ENCODE peak calls at places on chromosomes 12 and 14, in seven cellular contexts. H is IMR-90, N is ovary, R is tibial nerve, Z is A549, K is transverse colon, O is stomach. X is an unnamed sample.

GRCh38 chr12:12804432-12804886 is 8.7 kb upstream of the DDX47 start:
- DNase-seq in H (peak), N (no peak), R (no peak), Z (peak), K (no peak), O (no peak), X (no peak)

GRCh38 chr14:24735984-24736630 is 102.1 kb upstream of the GZMB start:
- DNase-seq in H (no peak), N (no peak), R (no peak), Z (no peak), K (no peak), O (no peak), X (no peak)

GRCh38 chr12:119225454-119225853 is 46.7 kb downstream of the HSPB8 start:
- DNase-seq in H (no peak), N (no peak), R (no peak), Z (no peak), K (no peak), O (no peak), X (no peak)

GRCh38 chr12:131353826-131354225 is 357.1 kb upstream of the SFSWAP start:
- DNase-seq in H (no peak), N (no peak), R (no peak), Z (no peak), K (no peak), O (no peak), X (no peak)

GRCh38 chr12:94707892-94708291 is 57.5 kb upstream of the TMCC3 start:
- DNase-seq in H (peak), N (peak), R (peak), Z (no peak), K (peak), O (no peak), X (no peak)

GRCh38 chr12:77494306-77494705 is 336.4 kb upstream of the NAV3 start:
- DNase-seq in H (no peak), N (no peak), R (no peak), Z (no peak), K (no peak), O (no peak), X (no peak)

GRCh38 chr14:53932966-53933365 is 23.7 kb downstream of the BMP4 start:
- DNase-seq in H (no peak), N (no peak), R (no peak), Z (no peak), K (no peak), O (no peak), X (no peak)

GRCh38 chr14:73460691-73461127 is 2.4 kb upstream of the NUMB start:
- DNase-seq in H (peak), N (no peak), R (peak), Z (no peak), K (no peak), O (no peak), X (no peak)

GRCh38 chr12:23771230-23771949 is 178.1 kb downstream of the SOX5 start:
- DNase-seq in H (no peak), N (no peak), R (peak), Z (no peak), K (no peak), O (no peak), X (peak)

GRCh38 chr14:25484194-25484593 is 434.2 kb upstream of the STXBP6 start:
- DNase-seq in H (no peak), N (no peak), R (no peak), Z (no peak), K (no peak), O (no peak), X (no peak)

GRCh38 chr12:50222275-50222783 is 55.2 kb upstream of the CERS5 start:
- DNase-seq in H (peak), N (peak), R (peak), Z (peak), K (peak), O (peak), X (no peak)

GRCh38 chr12:28223853-28224252 is 33.6 kb downstream of the CCDC91 start:
- DNase-seq in H (no peak), N (no peak), R (no peak), Z (no peak), K (no peak), O (no peak), X (no peak)

GRCh38 chr12:8912910-8913309 is 1.4 kb upstream of the PHC1 start:
- DNase-seq in H (no peak), N (no peak), R (no peak), Z (peak), K (no peak), O (peak), X (no peak)

GRCh38 chr12:120439646-120440247 is 1.8 kb downstream of the COX6A1 start:
- DNase-seq in H (peak), N (peak), R (peak), Z (peak), K (peak), O (peak), X (no peak)

GRCh38 chr12:101957251-101957650 is 79.9 kb downstream of the DRAM1 start:
- DNase-seq in H (peak), N (no peak), R (no peak), Z (no peak), K (no peak), O (no peak), X (no peak)

GRCh38 chr12:122081697-122082221 is 3.2 kb downstream of the MLXIP start:
- DNase-seq in H (peak), N (peak), R (peak), Z (no peak), K (peak), O (no peak), X (peak)

GRCh38 chr14:72476657-72477499 is 417.0 kb downstream of the DPF3 start:
- DNase-seq in H (peak), N (no peak), R (no peak), Z (peak), K (peak), O (no peak), X (no peak)

GRCh38 chr14:98189521-98189920 is 1082.5 kb downstream of the BCL11B start:
- DNase-seq in H (no peak), N (no peak), R (no peak), Z (no peak), K (no peak), O (no peak), X (no peak)

GRCh38 chr12:27193854-27194544 is 50.1 kb upstream of the STK38L start:
- DNase-seq in H (peak), N (no peak), R (no peak), Z (peak), K (peak), O (no peak), X (peak)

GRCh38 chr12:1796515-1797010 is 23.8 kb upstream of the LRTM2 start:
- DNase-seq in H (no peak), N (peak), R (no peak), Z (no peak), K (peak), O (peak), X (peak)

GRCh38 chr12:17064834-17065233 is 458.9 kb upstream of the LMO3 start:
- DNase-seq in H (no peak), N (no peak), R (no peak), Z (no peak), K (no peak), O (no peak), X (no peak)

GRCh38 chr14:57526942-57527341 is 33.3 kb upstream of the CCDC198 start:
- DNase-seq in H (no peak), N (no peak), R (no peak), Z (peak), K (no peak), O (no peak), X (no peak)

GRCh38 chr12:2503762-2504161 is 291.0 kb upstream of the FKBP4 start:
- DNase-seq in H (no peak), N (no peak), R (no peak), Z (no peak), K (no peak), O (peak), X (no peak)

GRCh38 chr14:75960219-75960618 is 21.6 kb downstream of the TGFB3 start:
- DNase-seq in H (no peak), N (no peak), R (no peak), Z (no peak), K (no peak), O (no peak), X (no peak)

GRCh38 chr14:83706555-83706954 is 1823.4 kb upstream of the FLRT2 start:
- DNase-seq in H (peak), N (no peak), R (no peak), Z (no peak), K (no peak), O (no peak), X (no peak)

GRCh38 chr12:123962530-123962929 is 10.1 kb downstream of the CCDC92 start:
- DNase-seq in H (no peak), N (no peak), R (no peak), Z (no peak), K (no peak), O (no peak), X (no peak)

GRCh38 chr12:94491489-94491888 is 31.8 kb upstream of the CEP83 start:
- DNase-seq in H (no peak), N (no peak), R (no peak), Z (no peak), K (no peak), O (no peak), X (no peak)

GRCh38 chr14:38208825-38209562 is 1.3 kb downstream of the SSTR1 start:
- DNase-seq in H (peak), N (no peak), R (no peak), Z (no peak), K (peak), O (peak), X (peak)

DNA sequence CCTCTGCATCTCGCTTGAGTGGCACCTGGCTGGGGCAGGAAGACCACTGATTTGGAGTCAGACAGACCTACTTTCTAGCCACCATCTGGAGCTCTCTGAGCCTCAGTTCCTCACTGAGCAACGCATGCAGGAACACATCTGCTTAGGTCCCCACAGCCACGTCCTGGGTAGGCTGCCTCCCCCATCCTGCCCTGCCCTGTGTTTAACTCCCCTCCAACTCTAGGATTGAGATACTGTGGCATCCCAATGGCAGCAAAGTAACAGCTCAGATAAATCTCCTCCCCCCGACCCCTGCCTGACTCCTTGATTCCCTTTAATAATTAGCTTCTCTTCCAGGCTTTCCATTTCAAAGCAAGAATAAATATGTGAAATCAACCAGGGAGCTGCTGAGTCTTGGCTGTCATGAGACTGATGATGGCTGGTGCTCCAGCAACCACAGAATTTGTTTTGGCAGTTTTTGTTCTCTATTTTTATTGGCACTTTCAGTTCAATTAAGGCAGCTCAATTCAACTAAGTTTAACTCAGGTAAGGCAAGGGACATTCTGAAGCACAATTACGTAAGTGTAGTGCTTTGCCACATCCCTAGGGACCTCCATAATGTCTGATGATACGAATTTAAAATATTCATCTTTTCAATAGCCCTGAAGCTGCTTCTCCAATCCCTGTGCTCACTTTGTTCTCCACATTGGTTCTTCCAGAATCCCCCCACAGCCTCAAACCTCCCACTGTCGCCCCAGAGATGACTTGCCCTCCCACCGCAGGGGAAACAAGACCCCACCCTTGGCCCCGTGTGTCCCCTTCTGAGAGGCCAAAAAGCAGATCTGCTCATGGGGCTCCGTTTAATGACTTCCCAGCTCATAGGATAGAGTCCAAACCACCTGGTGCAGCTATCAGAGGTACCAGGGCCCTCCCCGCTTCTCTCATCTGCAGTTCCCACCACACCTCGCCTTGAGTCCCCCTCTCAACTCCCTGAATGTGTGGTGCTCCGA is 58.2 kb downstream of the ESR2 start:
- DNase-seq in H (no peak), N (no peak), R (no peak), Z (no peak), K (peak), O (no peak), X (no peak)
- TF ChIP-seq POLR2A in H (no peak), N (no peak), R (no peak), Z (no peak), K (no peak), O (no peak), X (no peak)

DNA sequence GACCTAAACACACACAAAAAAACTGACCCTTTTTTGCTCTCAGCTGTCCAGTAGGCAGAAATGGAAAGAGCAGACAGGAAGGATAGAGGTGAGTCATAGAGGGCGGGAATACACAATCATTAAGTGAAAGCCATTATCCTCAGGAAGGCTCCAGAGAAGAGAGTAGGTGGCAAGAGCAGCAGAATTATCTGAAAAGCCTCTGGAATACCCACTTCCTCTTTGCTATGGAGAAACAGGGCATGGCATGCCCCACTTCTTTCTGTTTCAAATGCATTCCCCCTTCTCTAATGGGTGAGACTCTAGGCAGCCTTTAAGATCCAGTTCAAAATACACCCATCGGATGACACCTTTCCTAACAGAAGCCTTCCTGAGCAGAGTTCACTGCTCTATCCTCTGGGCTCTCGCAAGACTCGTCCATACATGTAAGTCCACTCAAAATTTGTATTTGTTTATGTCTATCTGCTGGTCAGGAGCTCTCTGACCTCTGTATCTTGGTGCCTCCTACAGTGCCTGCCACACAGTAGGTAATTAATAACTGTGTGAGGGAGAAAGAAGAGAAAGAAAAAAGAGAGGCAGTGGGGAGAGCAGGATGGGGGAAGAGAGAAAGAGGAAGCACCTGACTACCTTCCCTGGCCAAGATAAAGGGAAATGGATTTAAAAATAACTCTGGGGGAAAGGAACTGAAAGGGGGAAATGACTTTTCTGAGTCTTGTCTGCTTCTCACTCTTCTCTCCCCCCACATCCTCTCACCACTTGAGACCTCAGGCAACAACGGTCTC is 8.5 kb downstream of the KLHL33 start:
- DNase-seq in H (peak), N (no peak), R (no peak), Z (peak), K (no peak), O (no peak), X (no peak)
- H3K27ac ChIP-seq in H (no peak), N (no peak), R (no peak), Z (no peak), K (peak), O (peak), X (no peak)

GRCh38 chr12:53221203-53222076 is 10.6 kb downstream of the RARG start:
- DNase-seq in H (peak), N (peak), R (no peak), Z (peak), K (peak), O (peak), X (peak)

GRCh38 chr12:53222170-53223005 is 9.6 kb downstream of the RARG start:
- DNase-seq in H (no peak), N (no peak), R (no peak), Z (no peak), K (no peak), O (no peak), X (no peak)

GRCh38 chr12:53219116-53219955 is 12.3 kb upstream of the ITGB7 start:
- DNase-seq in H (peak), N (peak), R (no peak), Z (peak), K (no peak), O (no peak), X (no peak)

GRCh38 chr12:53219956-53220856 is 11.8 kb downstream of the RARG start:
- DNase-seq in H (peak), N (peak), R (peak), Z (peak), K (peak), O (peak), X (peak)

DNA sequence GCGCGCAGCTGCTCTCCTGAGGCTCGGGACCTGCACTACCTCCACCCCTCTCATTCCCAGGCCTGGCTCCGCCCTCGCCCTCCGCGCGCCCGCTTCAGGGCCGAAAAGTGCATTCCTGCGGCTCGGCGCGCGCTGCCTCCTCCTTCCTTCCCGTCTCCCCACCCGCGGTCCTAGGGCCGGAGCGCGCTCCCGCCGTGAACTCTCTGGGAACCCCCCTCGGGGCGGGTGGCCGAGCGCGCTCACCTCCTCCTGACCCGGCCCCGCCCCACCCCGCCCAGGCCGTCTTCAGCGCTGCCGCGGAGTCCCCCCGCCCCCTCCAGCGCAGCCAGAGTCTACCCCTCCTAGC is 11.2 kb downstream of the RARG start:
- DNase-seq in H (peak), N (peak), R (peak), Z (peak), K (peak), O (peak), X (peak)
- TF ChIP-seq POLR2A in H (no peak), N (no peak), R (peak), Z (peak), K (no peak), O (no peak), X (no peak)

GRCh38 chr12:34287437-34287836 is 265.1 kb downstream of the ALG10 start:
- DNase-seq in H (no peak), N (no peak), R (no peak), Z (no peak), K (no peak), O (no peak), X (no peak)
- H3K27ac ChIP-seq in H (no peak), N (no peak), R (no peak), Z (no peak), K (no peak), O (no peak), X (no peak)

DNA sequence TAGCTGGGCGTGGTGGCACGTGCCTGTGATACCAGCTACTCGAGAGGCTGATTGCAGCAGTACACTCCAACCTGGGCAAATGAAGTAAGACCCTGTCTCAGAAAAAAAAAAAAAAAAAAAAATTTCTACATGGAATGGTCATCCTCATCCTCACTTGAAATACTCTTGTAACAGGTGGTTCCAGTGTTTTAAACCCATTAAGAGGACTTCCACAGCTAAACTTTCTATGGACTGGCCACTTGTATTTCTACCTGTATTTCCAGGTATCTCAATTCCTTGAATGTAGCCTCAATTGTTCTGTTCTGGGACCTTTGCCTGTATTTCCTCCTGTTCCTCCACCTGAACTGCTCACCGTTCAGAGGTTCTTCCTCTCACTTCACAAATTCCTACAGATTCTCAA is 11.8 kb upstream of the PHLDA1 start:
- DNase-seq in H (no peak), N (no peak), R (no peak), Z (no peak), K (no peak), O (no peak), X (no peak)
- TF ChIP-seq POLR2A in H (no peak), N (no peak), R (no peak), Z (no peak), K (no peak), O (no peak), X (no peak)

GRCh38 chr12:19847294-19848059 is 408.2 kb downstream of the AEBP2 start:
- DNase-seq in H (peak), N (peak), R (no peak), Z (no peak), K (no peak), O (no peak), X (no peak)

GRCh38 chr12:19850341-19851065 is 411.2 kb downstream of the AEBP2 start:
- DNase-seq in H (peak), N (no peak), R (no peak), Z (no peak), K (no peak), O (no peak), X (no peak)

GRCh38 chr12:19846561-19846960 is 407.3 kb downstream of the AEBP2 start:
- DNase-seq in H (peak), N (no peak), R (no peak), Z (peak), K (no peak), O (no peak), X (no peak)

GRCh38 chr12:19848426-19848825 is 409.1 kb downstream of the AEBP2 start:
- DNase-seq in H (no peak), N (no peak), R (no peak), Z (no peak), K (no peak), O (no peak), X (no peak)

DNA sequence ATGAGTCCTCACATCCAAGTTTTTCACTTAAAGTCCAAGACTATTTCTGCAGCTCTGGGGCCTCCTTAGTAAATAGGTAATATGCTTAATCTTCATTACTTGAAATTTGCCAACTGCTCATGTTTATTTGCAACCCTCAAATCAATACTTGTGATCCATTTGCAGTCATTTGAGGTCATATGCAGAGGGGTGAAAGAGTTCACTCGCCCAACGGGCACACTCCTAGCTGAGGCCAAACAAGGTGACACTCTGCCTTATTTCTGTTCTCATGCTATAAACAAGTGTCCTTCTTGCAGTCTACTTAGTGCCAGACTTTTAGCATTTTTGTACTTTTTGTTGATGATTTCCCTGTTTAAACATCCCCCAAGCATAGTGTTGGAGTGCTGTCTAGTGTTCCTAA is 409.9 kb downstream of the AEBP2 start:
- DNase-seq in H (no peak), N (no peak), R (no peak), Z (no peak), K (no peak), O (no peak), X (no peak)
- H3K27ac ChIP-seq in H (no peak), N (no peak), R (no peak), Z (no peak), K (no peak), O (no peak), X (no peak)

X was measured in right lobe of liver.